ENCODE peak calls at places on chromosome 22, in eight cellular contexts. S, W, K, V, R, T, C and E are unnamed samples.

GRCh38 chr22:29073618-29074275 is 912 bp downstream of the KREMEN1 start:
- DNase-seq in S (no peak), R (no peak), K (peak), V (peak), C (no peak), T (no peak), W (no peak), E (peak)

GRCh38 chr22:42368379-42369249 is 63.6 kb downstream of the NFAM1 start:
- DNase-seq in S (peak), V (peak), K (peak), C (peak), W (no peak), T (no peak), R (no peak), E (no peak)

GRCh38 chr22:32723632-32724031 is 77.9 kb upstream of the TIMP3 start:
- DNase-seq in S (peak), W (peak), T (no peak), V (peak), R (peak), K (no peak), C (peak), E (peak)

GRCh38 chr22:47259990-47260389 is 497.5 kb downstream of the TBC1D22A start:
- DNase-seq in S (no peak), T (no peak), V (no peak), R (no peak), W (no peak), C (no peak), K (no peak), E (no peak)

GRCh38 chr22:22386602-22387385 is 121.7 kb downstream of the ZNF280B start:
- DNase-seq in S (no peak), R (no peak), C (no peak), V (no peak), K (peak), W (no peak), T (peak), E (no peak)

GRCh38 chr22:47328550-47329243 is 566.2 kb downstream of the TBC1D22A start:
- DNase-seq in T (no peak), R (peak), V (no peak), W (no peak), C (no peak), K (no peak), S (no peak), E (no peak)

GRCh38 chr22:30277547-30278344 is 11.1 kb upstream of the OSM start:
- DNase-seq in C (no peak), K (no peak), W (peak), T (no peak), R (peak), S (no peak), V (no peak), E (no peak)

GRCh38 chr22:21052715-21053459 is 7.1 kb downstream of the LRRC74B start:
- DNase-seq in R (no peak), W (no peak), V (no peak), S (no peak), K (no peak), C (no peak), T (no peak), E (no peak)

GRCh38 chr22:50074551-50075042 is 10.6 kb downstream of the MLC1 start:
- DNase-seq in W (no peak), S (no peak), T (peak), R (peak), C (no peak), K (peak), V (peak), E (no peak)

GRCh38 chr22:29830585-29830984 is 7.5 kb downstream of the ASCC2 start:
- DNase-seq in S (no peak), R (no peak), W (no peak), K (no peak), T (no peak), V (no peak), C (no peak), E (no peak)

GRCh38 chr22:17113600-17113999 is 7.6 kb downstream of the TMEM121B start:
- DNase-seq in W (no peak), T (no peak), S (no peak), R (no peak), V (no peak), C (no peak), K (no peak), E (no peak)

GRCh38 chr22:17552737-17553136 is 10.6 kb upstream of the SLC25A18 start:
- DNase-seq in K (no peak), S (no peak), T (no peak), R (no peak), V (no peak), W (no peak), C (no peak), E (no peak)

GRCh38 chr22:28931844-28932561 is 48.6 kb downstream of the ZNRF3 start:
- DNase-seq in R (no peak), T (no peak), V (no peak), K (no peak), S (no peak), C (no peak), W (no peak), E (no peak)

GRCh38 chr22:20805972-20806471 is 32.1 kb downstream of the SERPIND1 start:
- DNase-seq in R (peak), S (no peak), T (no peak), V (no peak), C (no peak), W (no peak), K (no peak), E (no peak)

GRCh38 chr22:48577691-48578090 is 1250.0 kb downstream of the BRD1 start:
- DNase-seq in R (no peak), V (no peak), T (no peak), W (no peak), C (no peak), K (no peak), S (no peak), E (no peak)

GRCh38 chr22:40919446-40919845 is 31.7 kb upstream of the RBX1 start:
- DNase-seq in T (no peak), C (no peak), S (no peak), V (no peak), R (no peak), K (no peak), W (no peak), E (no peak)

GRCh38 chr22:34841321-34841901 is 224.5 kb upstream of the ISX start:
- DNase-seq in T (no peak), S (no peak), K (no peak), C (no peak), R (no peak), W (no peak), V (no peak), E (no peak)

GRCh38 chr22:23970816-23971482 is 3.3 kb downstream of the DDT start:
- DNase-seq in V (no peak), R (no peak), K (no peak), T (no peak), S (no peak), W (no peak), C (no peak), E (no peak)

GRCh38 chr22:35486116-35486631 is 54.5 kb upstream of the RASD2 start:
- DNase-seq in T (no peak), K (no peak), W (no peak), S (no peak), R (no peak), C (no peak), V (no peak), E (no peak)

GRCh38 chr22:21760640-21761039 is 25.0 kb upstream of the YPEL1 start:
- DNase-seq in C (no peak), W (peak), S (no peak), K (no peak), R (peak), V (no peak), T (no peak), E (no peak)

GRCh38 chr22:35657571-35658312 is 9.5 kb downstream of the APOL6 start:
- DNase-seq in K (no peak), V (no peak), R (no peak), W (no peak), S (no peak), T (no peak), C (no peak), E (no peak)

GRCh38 chr22:46619240-46619829 is 851 bp upstream of the GRAMD4 start:
- DNase-seq in W (peak), R (no peak), T (no peak), C (no peak), V (no peak), K (no peak), S (no peak), E (no peak)

GRCh38 chr22:47192651-47193437 is 430.4 kb downstream of the TBC1D22A start:
- DNase-seq in C (no peak), R (peak), V (peak), T (peak), S (peak), W (no peak), K (peak), E (no peak)

GRCh38 chr22:47851586-47851985 is 1089.1 kb downstream of the TBC1D22A start:
- DNase-seq in S (no peak), T (no peak), V (no peak), R (no peak), C (no peak), K (peak), W (no peak), E (no peak)

GRCh38 chr22:28474248-28474647 is 205.4 kb downstream of the TTC28 start:
- DNase-seq in V (no peak), C (no peak), R (no peak), T (no peak), W (no peak), K (no peak), S (no peak), E (no peak)

GRCh38 chr22:34608716-34609115 is 457.2 kb upstream of the ISX start:
- DNase-seq in V (no peak), C (no peak), T (no peak), K (no peak), W (no peak), S (no peak), R (no peak), E (no peak)

GRCh38 chr22:49547751-49548239 is 279.9 kb downstream of the BRD1 start:
- DNase-seq in S (no peak), V (peak), W (no peak), C (no peak), R (no peak), K (no peak), T (no peak), E (no peak)

GRCh38 chr22:44080936-44081853 is 57.1 kb downstream of the PARVB start:
- DNase-seq in T (no peak), W (peak), S (peak), K (peak), R (peak), V (peak), C (peak), E (peak)

GRCh38 chr22:20526628-20527355 is 19.4 kb downstream of the MED15 start:
- DNase-seq in V (no peak), K (no peak), T (no peak), S (no peak), C (no peak), W (no peak), R (peak), E (no peak)

GRCh38 chr22:38834991-38835390 is 8.8 kb downstream of the NPTXR start:
- DNase-seq in S (no peak), K (no peak), W (no peak), C (no peak), T (no peak), R (no peak), V (peak), E (no peak)

GRCh38 chr22:30928401-30928800 is 40.2 kb downstream of the MORC2 start:
- DNase-seq in C (no peak), T (no peak), R (no peak), W (no peak), V (no peak), S (no peak), K (no peak), E (no peak)

GRCh38 chr22:24474221-24474620 is 20.9 kb upstream of the UPB1 start:
- DNase-seq in W (no peak), S (no peak), R (peak), V (no peak), T (no peak), K (no peak), C (no peak), E (no peak)

GRCh38 chr22:17578129-17578754 is 14.9 kb downstream of the SLC25A18 start:
- DNase-seq in R (peak), V (peak), C (no peak), S (no peak), T (no peak), W (no peak), K (no peak), E (no peak)